ENCODE peak calls at places on chromosomes 16 and 17, in five cellular contexts. C, O, P, U and W are unnamed samples.

GRCh38 chr17:72150632-72151460 is 30.0 kb downstream of the SOX9 start:
- DNase-seq in C (no peak), O (no peak), P (no peak), U (no peak), W (peak; percentile 94)

GRCh38 chr16:68401871-68402747 is 46.2 kb downstream of the SMPD3 start:
- DNase-seq in C (peak; percentile 31), O (peak; percentile 68), P (no peak), U (no peak), W (no peak)

GRCh38 chr16:7835032-7835431 is 502.4 kb downstream of the RBFOX1 start:
- DNase-seq in C (no peak), O (no peak), P (no peak), U (no peak), W (peak; percentile 56)

GRCh38 chr16:85365120-85365519 is 248.0 kb upstream of the GSE1 start:
- DNase-seq in C (no peak), O (no peak), P (no peak), U (no peak), W (no peak)

GRCh38 chr16:11328172-11329079 is 16.8 kb upstream of the RMI2 start:
- DNase-seq in C (peak; percentile 85), O (peak; percentile 97), P (peak; percentile 81), U (peak; percentile 78), W (peak; percentile 99)

GRCh38 chr17:29219378-29220047 is 27.1 kb upstream of the CRYBA1 start:
- DNase-seq in C (peak; percentile 82), O (peak; percentile 83), P (peak; percentile 83), U (peak; percentile 75), W (peak; percentile 86)

GRCh38 chr17:80836971-80837481 is 154.6 kb upstream of the CHMP6 start:
- DNase-seq in C (no peak), O (no peak), P (no peak), U (peak; percentile 43), W (no peak)

GRCh38 chr17:69506489-69506888 is 92.0 kb downstream of the MAP2K6 start:
- DNase-seq in C (peak; percentile 49), O (no peak), P (no peak), U (no peak), W (peak; percentile 49)

GRCh38 chr16:82094942-82095540 is 60.0 kb downstream of the HSD17B2 start:
- DNase-seq in C (no peak), O (no peak), P (no peak), U (no peak), W (no peak)

GRCh38 chr17:81980752-81981239 is 3.4 kb downstream of the ASPSCR1 start:
- DNase-seq in C (no peak), O (no peak), P (no peak), U (no peak), W (no peak)

GRCh38 chr17:35038434-35038833 is 25.1 kb downstream of the RFFL start:
- DNase-seq in C (no peak), O (no peak), P (no peak), U (no peak), W (no peak)

GRCh38 chr16:85174871-85175723 is 62.8 kb upstream of the CIBAR2 start:
- DNase-seq in C (peak; percentile 19), O (peak; percentile 54), P (no peak), U (peak; percentile 47), W (no peak)

GRCh38 chr16:67928561-67929364 is 2.9 kb downstream of the CTRL start:
- DNase-seq in C (peak; percentile 70), O (peak; percentile 43), P (peak; percentile 67), U (peak; percentile 89), W (peak; percentile 72)

GRCh38 chr16:29925173-29925804 is 737 bp downstream of the KCTD13 start:
- DNase-seq in C (no peak), O (no peak), P (no peak), U (no peak), W (no peak)

GRCh38 chr16:77171750-77172635 is 19.0 kb upstream of the MON1B start:
- DNase-seq in C (peak; percentile 76), O (peak; percentile 59), P (peak; percentile 44), U (no peak), W (peak; percentile 67)

GRCh38 chr17:19507673-19508326 is 25.9 kb upstream of the SLC47A1 start:
- DNase-seq in C (peak; percentile 96), O (peak; percentile 92), P (peak; percentile 93), U (peak; percentile 89), W (peak; percentile 97)

GRCh38 chr16:52372313-52372712 is 174.6 kb downstream of the TOX3 start:
- DNase-seq in C (no peak), O (no peak), P (no peak), U (no peak), W (peak; percentile 55)

GRCh38 chr17:42404326-42405055 is 16.2 kb upstream of the STAT3 start:
- DNase-seq in C (no peak), O (no peak), P (no peak), U (no peak), W (no peak)
- H3K27ac ChIP-seq in C (no peak overlapping the region), O (no peak overlapping the region), P (peak overlapping the region; percentile 100), U (peak overlapping the region; percentile 11), W (no peak overlapping the region)

GRCh38 chr16:31082368-31083045 is 6.2 kb downstream of the PRSS53 start:
- DNase-seq in C (no peak), O (no peak), P (no peak), U (no peak), W (no peak)
- H3K36me3 ChIP-seq in C (peaks cover 7% of the 10 kb centered on the region), O (peaks cover 79% of the 10 kb centered on the region), P (no peaks in the 10 kb centered on the region), U (peaks cover 4% of the 10 kb centered on the region), W (no peaks in the 10 kb centered on the region)

GRCh38 chr16:57361384-57361783 is 2.8 kb downstream of the CCL22 start:
- DNase-seq in C (no peak), O (no peak), P (no peak), U (no peak), W (no peak)
- H3K27ac ChIP-seq in C (no peak overlapping the region), O (no peak overlapping the region), P (no peak overlapping the region), U (no peak overlapping the region), W (no peak overlapping the region)

GRCh38 chr17:4185656-4186055 is 42.7 kb downstream of the CYB5D2 start:
- DNase-seq in C (no peak), O (no peak), P (no peak), U (no peak), W (no peak)

GRCh38 chr17:4189280-4189679 is 46.3 kb downstream of the CYB5D2 start:
- DNase-seq in C (no peak), O (no peak), P (no peak), U (no peak), W (no peak)

GRCh38 chr17:4186244-4186920 is 43.4 kb downstream of the CYB5D2 start:
- DNase-seq in C (no peak), O (no peak), P (no peak), U (no peak), W (peak; percentile 61)

GRCh38 chr17:4188076-4188475 is 45.1 kb downstream of the CYB5D2 start:
- DNase-seq in C (no peak), O (no peak), P (no peak), U (no peak), W (no peak)

GRCh38 chr17:4187076-4187475 is 44.1 kb downstream of the CYB5D2 start:
- DNase-seq in C (no peak), O (no peak), P (no peak), U (no peak), W (peak; percentile 97)
- H3K36me3 ChIP-seq in C (peaks cover 5% of the 10 kb centered on the region), O (peaks cover 48% of the 10 kb centered on the region), P (peaks cover 10% of the 10 kb centered on the region), U (peaks cover 5% of the 10 kb centered on the region), W (peaks cover 5% of the 10 kb centered on the region)

GRCh38 chr17:74878658-74879057 is 5.9 kb upstream of the FDXR start:
- DNase-seq in C (no peak), O (no peak), P (no peak), U (no peak), W (no peak)

GRCh38 chr17:74875155-74875969 is 2.6 kb upstream of the FDXR start:
- DNase-seq in C (no peak), O (no peak), P (no peak), U (no peak), W (no peak)

GRCh38 chr17:74875970-74876593 is 3.3 kb upstream of the FDXR start:
- DNase-seq in C (no peak), O (no peak), P (no peak), U (no peak), W (peak; percentile 44)

GRCh38 chr17:74879308-74879707 is 6.5 kb upstream of the FDXR start:
- DNase-seq in C (no peak), O (no peak), P (no peak), U (no peak), W (no peak)

GRCh38 chr17:74877592-74878543 is 5.1 kb upstream of the FDXR start:
- DNase-seq in C (peak; percentile 52), O (no peak), P (peak; percentile 43), U (no peak), W (no peak)
- H3K27ac ChIP-seq in C (no peak overlapping the region), O (no peak overlapping the region), P (no peak overlapping the region), U (no peak overlapping the region), W (no peak overlapping the region)